ENCODE peak calls at places on chromosomes 6 and 20, in nine cellular contexts. Z is ELR, O is NCI-H1930, G is skeletal muscle cell, M is NCI-H1417, V is G401, L is LHCN-M2, D is RPMI7951, N is mesothelial cell of epicardium. J is an unnamed sample.

GRCh38 chr6:135820340-135820739 is 31.2 kb upstream of the PDE7B start:
- DNase-seq in Z (no peak), O (no peak), G (no peak), M (no peak), V (no peak), L (no peak), D (no peak), N (no peak), J (no peak)

GRCh38 chr6:63573899-63574553 is 1.7 kb downstream of the LOC128125822 start:
- DNase-seq in Z (peak), O (peak), G (no peak), M (peak), V (peak), L (peak), D (peak), N (no peak), J (no peak)

GRCh38 chr6:97765480-97765879 is 482.5 kb upstream of the MMS22L start:
- DNase-seq in Z (peak), O (no peak), G (peak), M (no peak), V (no peak), L (peak), D (no peak), N (no peak), J (no peak)

GRCh38 chr6:130406935-130407532 is 41.2 kb downstream of the TMEM200A start:
- DNase-seq in Z (no peak), O (no peak), G (no peak), M (no peak), V (no peak), L (no peak), D (no peak), N (no peak), J (no peak)

GRCh38 chr6:30555428-30556005 is 772 bp downstream of the GNL1 start:
- DNase-seq in Z (peak), O (no peak), G (no peak), M (peak), V (peak), L (peak), D (peak), N (peak), J (no peak)

GRCh38 chr6:33690766-33691165 is 20.7 kb downstream of the UQCC2 start:
- DNase-seq in Z (no peak), O (no peak), G (no peak), M (no peak), V (no peak), L (no peak), D (no peak), N (no peak), J (no peak)

GRCh38 chr6:135096403-135097130 is 41.9 kb upstream of the HBS1L start:
- DNase-seq in Z (no peak), O (no peak), G (no peak), M (peak), V (no peak), L (no peak), D (no peak), N (no peak), J (no peak)

GRCh38 chr6:106442351-106442750 is 81.8 kb downstream of the CRYBG1 start:
- DNase-seq in Z (no peak), O (no peak), G (no peak), M (peak), V (no peak), L (peak), D (no peak), N (no peak), J (no peak)

GRCh38 chr6:108133594-108134179 is 32.1 kb upstream of the NR2E1 start:
- DNase-seq in Z (peak), O (peak), G (peak), M (peak), V (peak), L (peak), D (peak), N (peak), J (no peak)

GRCh38 chr20:59231124-59231804 is 67.6 kb downstream of the ZNF831 start:
- DNase-seq in Z (no peak), O (no peak), G (no peak), M (no peak), V (no peak), L (no peak), D (no peak), N (no peak), J (no peak)

GRCh38 chr6:159134701-159135364 is 34.4 kb upstream of the FNDC1 start:
- DNase-seq in Z (peak), O (peak), G (no peak), M (peak), V (peak), L (peak), D (peak), N (peak), J (peak)

GRCh38 chr6:133873538-133873937 is 15.4 kb upstream of the TCF21 start:
- DNase-seq in Z (no peak), O (no peak), G (no peak), M (no peak), V (no peak), L (no peak), D (no peak), N (no peak), J (no peak)

GRCh38 chr20:40442181-40442963 is 246.7 kb downstream of the MAFB start:
- DNase-seq in Z (peak), O (no peak), G (no peak), M (peak), V (no peak), L (no peak), D (peak), N (no peak), J (no peak)

GRCh38 chr20:23048283-23049200 is 930 bp downstream of the THBD start:
- DNase-seq in Z (peak), O (peak), G (no peak), M (peak), V (no peak), L (peak), D (peak), N (peak), J (no peak)

J was measured in GM20000.